ENCODE peak calls at places on chromosomes 4 and X, in four cellular contexts. P, T, E and G are unnamed samples.

GRCh38 chr4:72842323-72842722 is 227.2 kb downstream of the COX18 start:
- DNase-seq in P (peak), T (no peak), E (no peak), G (no peak)

GRCh38 chr4:41334182-41334581 is 77.5 kb downstream of the UCHL1 start:
- DNase-seq in P (no peak), T (no peak), E (no peak), G (no peak)

GRCh38 chrX:51496501-51497291 is at the start of gene NUDT11:
- DNase-seq in P (peak), T (no peak), E (peak), G (no peak)

GRCh38 chr4:82380344-82380743 is 6.6 kb upstream of the HNRNPD start:
- DNase-seq in P (no peak), T (peak), E (no peak), G (no peak)

GRCh38 chr4:1333256-1333655 is 13.8 kb upstream of the UVSSA start:
- DNase-seq in P (no peak), T (no peak), E (peak), G (no peak)

GRCh38 chr4:36285784-36286480 is 4.5 kb downstream of the DTHD1 start:
- DNase-seq in P (no peak), T (no peak), E (no peak), G (no peak)

GRCh38 chr4:25172964-25173917 is 13.0 kb upstream of the SEPSECS start:
- DNase-seq in P (peak), T (peak), E (no peak), G (peak)

GRCh38 chrX:47316276-47317025 is 53.9 kb upstream of the ZNF157 start:
- DNase-seq in P (peak), T (no peak), E (no peak), G (no peak)

GRCh38 chrX:102599950-102600579 is 750 bp downstream of the ARMCX5 start:
- DNase-seq in P (peak), T (no peak), E (no peak), G (no peak)

GRCh38 chr4:48079972-48080391 is 54.1 kb downstream of the TXK start:
- DNase-seq in P (peak), T (no peak), E (no peak), G (no peak)

GRCh38 chrX:13489451-13489850 is 80.0 kb upstream of the EGFL6 start:
- DNase-seq in P (peak), T (peak), E (peak), G (no peak)

GRCh38 chr4:30721353-30722091 is 1.4 kb downstream of the PCDH7 start:
- DNase-seq in P (peak), T (no peak), E (no peak), G (no peak)

GRCh38 chr4:1026115-1026514 is 14.7 kb downstream of the FGFRL1 start:
- DNase-seq in P (no peak), T (no peak), E (no peak), G (no peak)

GRCh38 chr4:161664740-161665139 is 499.1 kb downstream of the FSTL5 start:
- DNase-seq in P (no peak), T (no peak), E (no peak), G (no peak)

GRCh38 chrX:130981836-130982235 is 76.3 kb upstream of the ARHGAP36 start:
- DNase-seq in P (no peak), T (no peak), E (no peak), G (no peak)

GRCh38 chr4:8523175-8523574 is 57.0 kb upstream of the GPR78 start:
- DNase-seq in P (no peak), T (no peak), E (no peak), G (no peak)

GRCh38 chr4:13540446-13541175 is 3.7 kb downstream of the NKX3-2 start:
- DNase-seq in P (no peak), T (no peak), E (no peak), G (no peak)

GRCh38 chrX:20454117-20454516 is 187.4 kb upstream of the RPS6KA3 start:
- DNase-seq in P (no peak), T (no peak), E (no peak), G (no peak)

GRCh38 chr4:41320278-41320677 is 63.5 kb downstream of the UCHL1 start:
- DNase-seq in P (no peak), T (no peak), E (no peak), G (no peak)

GRCh38 chrX:38923451-38923969 is 122.3 kb downstream of the MID1IP1 start:
- DNase-seq in P (no peak), T (no peak), E (no peak), G (no peak)

GRCh38 chr4:5918331-5919030 is 25.6 kb upstream of the CRMP1 start:
- DNase-seq in P (no peak), T (no peak), E (no peak), G (no peak)

GRCh38 chr4:170529760-170530440 is 440.1 kb upstream of the AADAT start:
- DNase-seq in P (no peak), T (no peak), E (no peak), G (no peak)

GRCh38 chr4:152098365-152099060 is 337.7 kb upstream of the GATB start:
- DNase-seq in P (no peak), T (no peak), E (no peak), G (no peak)

GRCh38 chrX:136999021-136999420 is 34.8 kb downstream of the GPR101 start:
- DNase-seq in P (peak), T (no peak), E (no peak), G (no peak)

GRCh38 chrX:43589735-43590515 is 66.2 kb upstream of the MAOA start:
- DNase-seq in P (peak), T (no peak), E (no peak), G (no peak)

GRCh38 chrX:43581888-43582539 is 74.1 kb upstream of the MAOA start:
- DNase-seq in P (no peak), T (no peak), E (no peak), G (no peak)

GRCh38 chrX:43582540-43582913 is 73.6 kb upstream of the MAOA start:
- DNase-seq in P (no peak), T (no peak), E (no peak), G (no peak)

GRCh38 chrX:43586855-43587254 is 69.2 kb upstream of the MAOA start:
- DNase-seq in P (no peak), T (no peak), E (no peak), G (no peak)

GRCh38 chrX:43585922-43586321 is 70.2 kb upstream of the MAOA start:
- DNase-seq in P (no peak), T (no peak), E (no peak), G (no peak)
- H3K4me3 ChIP-seq in P (no peak), T (no peak), E (no peak), G (no peak)

GRCh38 chr4:154029171-154029570 is 240.3 kb upstream of the SFRP2 start:
- DNase-seq in P (no peak), T (no peak), E (no peak), G (no peak)

GRCh38 chr4:154018659-154019058 is 229.8 kb upstream of the SFRP2 start:
- DNase-seq in P (no peak), T (no peak), E (no peak), G (no peak)

DNA sequence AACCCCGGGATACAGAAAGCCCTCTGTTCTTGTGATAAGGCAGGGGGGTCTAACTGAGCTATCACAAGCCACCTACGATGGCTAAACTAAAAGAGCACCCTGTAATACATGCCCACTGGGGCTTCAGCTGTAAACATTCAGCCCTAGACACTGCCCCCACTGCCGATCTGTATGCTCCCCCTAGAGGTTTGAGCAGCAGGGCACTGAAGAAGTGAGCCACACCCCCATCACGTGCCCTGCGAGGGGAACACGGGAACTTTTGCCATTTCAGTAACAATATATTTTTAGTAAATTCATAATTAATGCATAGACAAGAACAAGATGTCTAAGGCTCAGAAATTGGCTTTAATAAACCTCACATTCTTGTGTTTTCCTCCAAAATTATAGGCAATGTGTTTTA is 235.2 kb upstream of the SFRP2 start:
- DNase-seq in P (no peak), T (no peak), E (no peak), G (no peak)
- TF ChIP-seq CTCF in P (no peak), T (no peak), E (no peak), G (peak)

GRCh38 chr4:184734758-184735157 is 862 bp upstream of the CENPU start:
- DNase-seq in P (no peak), T (no peak), E (no peak), G (no peak)
- H3K4me3 ChIP-seq in P (peak), T (no peak), E (peak), G (no peak)

GRCh38 chr4:183550345-183551080 is 45.7 kb downstream of the ING2 start:
- DNase-seq in P (peak), T (no peak), E (no peak), G (no peak)

GRCh38 chr4:183540498-183540953 is 35.7 kb downstream of the ING2 start:
- DNase-seq in P (no peak), T (peak), E (no peak), G (no peak)

GRCh38 chr4:183541081-183542045 is 36.5 kb downstream of the ING2 start:
- DNase-seq in P (peak), T (no peak), E (no peak), G (no peak)

GRCh38 chr4:183544109-183544508 is 39.3 kb downstream of the ING2 start:
- DNase-seq in P (no peak), T (no peak), E (no peak), G (no peak)

GRCh38 chr4:183546376-183546775 is 41.5 kb downstream of the ING2 start:
- DNase-seq in P (no peak), T (no peak), E (no peak), G (no peak)
- TF ChIP-seq CTCF in P (no peak), T (no peak), E (no peak), G (no peak)

DNA sequence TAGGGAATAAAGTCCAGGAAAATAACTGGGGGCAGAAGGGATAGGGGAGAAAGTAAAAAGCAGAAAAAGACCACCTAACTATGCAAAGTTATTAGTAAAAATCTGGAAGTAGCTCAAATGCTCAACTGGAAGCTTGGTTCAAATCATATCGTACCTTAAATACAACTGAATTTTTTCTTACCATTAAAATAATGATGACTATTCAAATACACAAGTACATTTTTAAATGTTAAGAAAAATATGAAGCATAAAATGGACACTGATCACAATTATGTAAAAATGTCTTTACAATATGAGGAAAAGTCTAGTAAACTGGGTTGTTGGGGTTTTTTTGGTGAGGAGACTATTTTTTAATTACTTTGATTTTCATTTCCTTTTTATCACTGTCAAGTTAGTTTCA is 3.1 kb downstream of the BRWD3 start:
- DNase-seq in P (no peak), T (no peak), E (no peak), G (no peak)
- H3K4me3 ChIP-seq in P (no peak), T (no peak), E (no peak), G (no peak)

GRCh38 chr4:18934197-18934596 is 912.6 kb upstream of the LCORL start:
- DNase-seq in P (no peak), T (no peak), E (no peak), G (no peak)
- TF ChIP-seq CTCF in P (no peak), T (no peak), E (no peak), G (no peak)

GRCh38 chr4:146900295-146900694 is 45.4 kb downstream of the TTC29 start:
- DNase-seq in P (no peak), T (no peak), E (no peak), G (no peak)
- H3K4me3 ChIP-seq in P (no peak), T (no peak), E (no peak), G (no peak)

GRCh38 chrX:30196322-30196721 is 19.0 kb upstream of the MAGEB2 start:
- DNase-seq in P (peak), T (no peak), E (no peak), G (no peak)
- TF ChIP-seq CTCF in P (peak), T (no peak), E (no peak), G (no peak)

DNA sequence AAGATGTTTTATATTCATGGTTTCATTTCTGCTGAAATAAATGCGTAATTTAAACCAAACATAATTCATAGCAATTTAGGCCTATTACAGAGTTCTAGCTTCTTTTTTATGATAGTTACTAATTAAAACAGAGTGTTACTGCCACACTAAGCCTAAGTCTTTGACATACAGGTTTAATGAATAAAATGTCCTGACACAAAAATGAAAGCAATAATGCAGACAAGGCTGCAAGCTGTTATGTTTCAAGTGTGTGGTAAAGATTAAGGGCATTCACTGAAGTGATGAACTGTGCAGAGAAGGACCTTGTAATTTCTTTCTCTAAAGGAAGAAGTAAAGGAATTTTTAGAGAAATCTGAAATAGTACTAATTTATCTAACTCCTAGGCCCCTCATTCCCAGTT is 2.9 kb downstream of the NDNF start:
- DNase-seq in P (no peak), T (no peak), E (no peak), G (no peak)
- H3K4me3 ChIP-seq in P (no peak), T (no peak), E (peak), G (no peak)

DNA sequence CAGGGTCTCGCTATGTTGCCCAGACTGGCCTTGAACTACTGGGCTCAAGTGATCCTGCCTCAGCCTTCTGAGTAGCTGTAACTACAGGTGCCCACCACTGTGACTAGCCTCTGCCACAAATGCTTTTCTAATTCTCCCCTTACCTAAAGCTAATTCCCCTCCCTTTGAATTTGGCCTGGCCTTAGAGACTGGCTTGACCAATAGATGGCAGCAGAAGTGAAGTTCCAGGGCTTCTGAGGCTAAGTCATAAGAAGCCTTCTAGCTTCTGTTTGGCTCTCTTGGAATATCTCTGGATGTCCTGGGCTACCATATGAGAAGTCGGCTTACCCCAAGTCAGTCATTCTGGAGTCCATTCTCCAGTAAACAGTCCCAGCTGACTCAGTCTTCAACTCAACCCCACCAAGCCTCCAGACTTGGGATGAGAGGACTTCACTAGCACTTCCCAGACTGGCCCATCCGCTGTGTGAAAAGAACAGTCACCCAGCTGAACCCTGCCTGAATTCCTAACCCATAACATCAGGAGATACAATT is 61.0 kb downstream of the HPRT1 start:
- DNase-seq in P (peak), T (no peak), E (no peak), G (peak)
- TF ChIP-seq CTCF in P (peak), T (no peak), E (peak), G (peak)